ENCODE peak calls at places on chromosomes 4 and X, in seven cellular contexts. One of them, this sample, is unnamed.
A peak's percentile ranks its signal among the peaks of the same experiment; 100 is the strongest.

GRCh38 chrX:113743069-113743468 is 840.8 kb upstream of the HTR2C start:
- DNase-seq in fibroblast of pulmonary artery: no peak
- DNase-seq in fibroblast of the aortic adventitia: no peak
- DNase-seq in neuronal stem cell: no peak
- DNase-seq in mucosa of descending colon: no peak
- DNase-seq in MM.1S: peak; percentile 70
- DNase-seq in heart left ventricle: no peak
- DNase-seq in this sample: no peak

GRCh38 chrX:129719931-129720520 is 18.8 kb upstream of the XPNPEP2 start:
- DNase-seq in neuronal stem cell: no peak
- DNase-seq in mucosa of descending colon: no peak
- DNase-seq in fibroblast of pulmonary artery: peak; percentile 35
- DNase-seq in heart left ventricle: no peak
- DNase-seq in fibroblast of the aortic adventitia: no peak
- DNase-seq in MM.1S: no peak
- DNase-seq in this sample: no peak

GRCh38 chrX:74521961-74522833 is 92.2 kb downstream of the RLIM start:
- DNase-seq in neuronal stem cell: no peak
- DNase-seq in MM.1S: no peak
- DNase-seq in mucosa of descending colon: no peak
- DNase-seq in heart left ventricle: peak; percentile 36
- DNase-seq in fibroblast of the aortic adventitia: peak; percentile 89
- DNase-seq in fibroblast of pulmonary artery: peak; percentile 58
- DNase-seq in this sample: peak; percentile 73

GRCh38 chr4:85477538-85477937 is 2.6 kb downstream of the ARHGAP24 start:
- DNase-seq in fibroblast of the aortic adventitia: no peak
- DNase-seq in heart left ventricle: no peak
- DNase-seq in MM.1S: no peak
- DNase-seq in fibroblast of pulmonary artery: no peak
- DNase-seq in neuronal stem cell: no peak
- DNase-seq in mucosa of descending colon: no peak
- DNase-seq in this sample: no peak

GRCh38 chr4:185782523-185782922 is 29.5 kb downstream of the SORBS2 start:
- DNase-seq in fibroblast of the aortic adventitia: peak; percentile 44
- DNase-seq in MM.1S: no peak
- DNase-seq in neuronal stem cell: no peak
- DNase-seq in fibroblast of pulmonary artery: peak; percentile 50
- DNase-seq in heart left ventricle: no peak
- DNase-seq in mucosa of descending colon: no peak
- DNase-seq in this sample: no peak

GRCh38 chrX:147072747-147073146 is 258.2 kb upstream of the CXorf51A start:
- DNase-seq in mucosa of descending colon: no peak
- DNase-seq in heart left ventricle: no peak
- DNase-seq in neuronal stem cell: no peak
- DNase-seq in fibroblast of pulmonary artery: no peak
- DNase-seq in MM.1S: no peak
- DNase-seq in fibroblast of the aortic adventitia: no peak
- DNase-seq in this sample: no peak

GRCh38 chrX:9767375-9767774 is 1.7 kb upstream of the GPR143 start:
- DNase-seq in fibroblast of pulmonary artery: peak; percentile 26
- DNase-seq in neuronal stem cell: no peak
- DNase-seq in heart left ventricle: no peak
- DNase-seq in MM.1S: no peak
- DNase-seq in mucosa of descending colon: no peak
- DNase-seq in fibroblast of the aortic adventitia: no peak
- DNase-seq in this sample: no peak

GRCh38 chrX:27917713-27918500 is 63.3 kb downstream of the DCAF8L1 start:
- DNase-seq in mucosa of descending colon: no peak
- DNase-seq in fibroblast of the aortic adventitia: no peak
- DNase-seq in MM.1S: no peak
- DNase-seq in fibroblast of pulmonary artery: no peak
- DNase-seq in heart left ventricle: no peak
- DNase-seq in neuronal stem cell: no peak
- DNase-seq in this sample: no peak

GRCh38 chr4:101126044-101126443 is 221.3 kb downstream of the PPP3CA start:
- DNase-seq in heart left ventricle: no peak
- DNase-seq in fibroblast of pulmonary artery: no peak
- DNase-seq in neuronal stem cell: no peak
- DNase-seq in MM.1S: no peak
- DNase-seq in fibroblast of the aortic adventitia: peak; percentile 32
- DNase-seq in mucosa of descending colon: no peak
- DNase-seq in this sample: no peak

GRCh38 chr4:8830056-8830455 is 41.6 kb downstream of the HMX1 start:
- DNase-seq in neuronal stem cell: no peak
- DNase-seq in heart left ventricle: no peak
- DNase-seq in mucosa of descending colon: no peak
- DNase-seq in MM.1S: no peak
- DNase-seq in fibroblast of the aortic adventitia: no peak
- DNase-seq in fibroblast of pulmonary artery: no peak
- DNase-seq in this sample: no peak

GRCh38 chr4:3771932-3772495 is 5.8 kb downstream of the ADRA2C start:
- DNase-seq in fibroblast of the aortic adventitia: no peak
- DNase-seq in mucosa of descending colon: no peak
- DNase-seq in fibroblast of pulmonary artery: no peak
- DNase-seq in heart left ventricle: no peak
- DNase-seq in neuronal stem cell: no peak
- DNase-seq in MM.1S: no peak
- DNase-seq in this sample: no peak

GRCh38 chr4:71074452-71075299 is 81.2 kb downstream of the DCK start:
- DNase-seq in fibroblast of the aortic adventitia: peak; percentile 13
- DNase-seq in heart left ventricle: peak; percentile 52
- DNase-seq in MM.1S: no peak
- DNase-seq in neuronal stem cell: no peak
- DNase-seq in mucosa of descending colon: peak; percentile 40
- DNase-seq in fibroblast of pulmonary artery: no peak
- DNase-seq in this sample: no peak

GRCh38 chr4:148287111-148287510 is 155.1 kb downstream of the NR3C2 start:
- DNase-seq in MM.1S: no peak
- DNase-seq in fibroblast of pulmonary artery: no peak
- DNase-seq in mucosa of descending colon: no peak
- DNase-seq in neuronal stem cell: no peak
- DNase-seq in heart left ventricle: no peak
- DNase-seq in fibroblast of the aortic adventitia: no peak
- DNase-seq in this sample: no peak

GRCh38 chr4:154491341-154491679 is 289 bp downstream of the DCHS2 start:
- DNase-seq in heart left ventricle: no peak
- DNase-seq in neuronal stem cell: no peak
- DNase-seq in mucosa of descending colon: no peak
- DNase-seq in MM.1S: no peak
- DNase-seq in fibroblast of the aortic adventitia: peak; percentile 13
- DNase-seq in fibroblast of pulmonary artery: peak; percentile 9
- DNase-seq in this sample: no peak

GRCh38 chr4:161546902-161547301 is 616.9 kb downstream of the FSTL5 start:
- DNase-seq in fibroblast of pulmonary artery: no peak
- DNase-seq in MM.1S: no peak
- DNase-seq in mucosa of descending colon: no peak
- DNase-seq in neuronal stem cell: no peak
- DNase-seq in fibroblast of the aortic adventitia: no peak
- DNase-seq in heart left ventricle: no peak
- DNase-seq in this sample: peak; percentile 12

GRCh38 chrX:54482839-54483593 is 13.0 kb downstream of the FGD1 start:
- DNase-seq in neuronal stem cell: no peak
- DNase-seq in MM.1S: no peak
- DNase-seq in fibroblast of the aortic adventitia: no peak
- DNase-seq in fibroblast of pulmonary artery: no peak
- DNase-seq in mucosa of descending colon: peak; percentile 23
- DNase-seq in heart left ventricle: no peak
- DNase-seq in this sample: peak; percentile 50

GRCh38 chr4:7815562-7815961 is 124.1 kb downstream of the AFAP1 start:
- DNase-seq in fibroblast of the aortic adventitia: peak; percentile 69
- DNase-seq in neuronal stem cell: no peak
- DNase-seq in mucosa of descending colon: no peak
- DNase-seq in fibroblast of pulmonary artery: peak; percentile 82
- DNase-seq in heart left ventricle: no peak
- DNase-seq in MM.1S: no peak
- DNase-seq in this sample: no peak

GRCh38 chrX:63354484-63354883 is 3.4 kb upstream of the SPIN4 start:
- DNase-seq in heart left ventricle: no peak
- DNase-seq in fibroblast of pulmonary artery: no peak
- DNase-seq in MM.1S: no peak
- DNase-seq in fibroblast of the aortic adventitia: no peak
- DNase-seq in mucosa of descending colon: no peak
- DNase-seq in neuronal stem cell: no peak
- DNase-seq in this sample: no peak

GRCh38 chr4:84914686-84915395 is 51.6 kb downstream of the WDFY3 start:
- DNase-seq in neuronal stem cell: no peak
- DNase-seq in fibroblast of the aortic adventitia: peak; percentile 23
- DNase-seq in fibroblast of pulmonary artery: peak; percentile 86
- DNase-seq in heart left ventricle: no peak
- DNase-seq in MM.1S: no peak
- DNase-seq in mucosa of descending colon: no peak
- DNase-seq in this sample: no peak

GRCh38 chr4:173061160-173061559 is 107.5 kb upstream of the GALNT7 start:
- DNase-seq in mucosa of descending colon: no peak
- DNase-seq in neuronal stem cell: no peak
- DNase-seq in fibroblast of the aortic adventitia: no peak
- DNase-seq in fibroblast of pulmonary artery: no peak
- DNase-seq in MM.1S: no peak
- DNase-seq in heart left ventricle: no peak
- DNase-seq in this sample: no peak

GRCh38 chr4:124433044-124433443 is 279.5 kb downstream of the ANKRD50 start:
- DNase-seq in fibroblast of the aortic adventitia: no peak
- DNase-seq in mucosa of descending colon: no peak
- DNase-seq in MM.1S: no peak
- DNase-seq in neuronal stem cell: no peak
- DNase-seq in fibroblast of pulmonary artery: no peak
- DNase-seq in heart left ventricle: no peak
- DNase-seq in this sample: no peak

DNA sequence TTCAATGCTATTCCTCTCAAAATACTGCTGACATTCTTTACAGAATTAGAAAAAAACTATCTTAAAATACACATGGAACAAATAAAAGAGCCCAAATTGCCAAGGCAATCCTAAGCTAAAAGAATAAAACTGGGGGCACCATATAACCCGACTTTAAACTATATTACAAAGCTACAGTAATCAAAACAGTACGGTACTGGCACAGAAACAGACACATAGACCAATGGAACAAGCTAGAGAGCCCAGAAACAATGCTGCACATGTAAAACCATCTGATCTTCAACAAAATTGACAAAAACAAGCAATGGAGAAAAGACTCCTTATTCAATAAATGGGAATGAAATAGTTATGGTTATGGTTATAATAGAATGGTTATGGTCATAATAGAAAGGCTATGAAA is 482.6 kb downstream of the IDS start:
- DNase-seq in MM.1S: no peak
- DNase-seq in mucosa of descending colon: no peak
- DNase-seq in fibroblast of the aortic adventitia: no peak
- DNase-seq in heart left ventricle: no peak
- DNase-seq in fibroblast of pulmonary artery: no peak
- DNase-seq in neuronal stem cell: no peak
- DNase-seq in this sample: no peak
- H3K4me3 ChIP-seq in MM.1S: no peak overlapping the region
- H3K4me3 ChIP-seq in mucosa of descending colon: no peak overlapping the region
- H3K4me3 ChIP-seq in fibroblast of the aortic adventitia: no peak overlapping the region
- H3K4me3 ChIP-seq in heart left ventricle: no peak overlapping the region
- H3K4me3 ChIP-seq in fibroblast of pulmonary artery: no peak overlapping the region
- H3K4me3 ChIP-seq in neuronal stem cell: no peak overlapping the region
- H3K4me3 ChIP-seq in this sample: no peak overlapping the region

GRCh38 chr4:86686741-86687140 is 92.6 kb downstream of the PTPN13 start:
- DNase-seq in neuronal stem cell: no peak
- DNase-seq in heart left ventricle: no peak
- DNase-seq in fibroblast of pulmonary artery: no peak
- DNase-seq in fibroblast of the aortic adventitia: no peak
- DNase-seq in MM.1S: no peak
- DNase-seq in mucosa of descending colon: no peak
- DNase-seq in this sample: no peak
- H3K4me3 ChIP-seq in neuronal stem cell: no peak overlapping the region
- H3K4me3 ChIP-seq in heart left ventricle: no peak overlapping the region
- H3K4me3 ChIP-seq in fibroblast of pulmonary artery: no peak overlapping the region
- H3K4me3 ChIP-seq in fibroblast of the aortic adventitia: no peak overlapping the region
- H3K4me3 ChIP-seq in MM.1S: no peak overlapping the region
- H3K4me3 ChIP-seq in mucosa of descending colon: no peak overlapping the region
- H3K4me3 ChIP-seq in this sample: no peak overlapping the region

GRCh38 chr4:102344955-102345794 is at the start of gene SLC39A8:
- DNase-seq in fibroblast of pulmonary artery: peak; percentile 88
- DNase-seq in heart left ventricle: peak; percentile 81
- DNase-seq in MM.1S: peak; percentile 92
- DNase-seq in neuronal stem cell: peak; percentile 74
- DNase-seq in mucosa of descending colon: peak; percentile 92
- DNase-seq in fibroblast of the aortic adventitia: peak; percentile 73
- DNase-seq in this sample: peak; percentile 88

GRCh38 chr4:102343964-102344519 is 1.2 kb downstream of the SLC39A8 start:
- DNase-seq in fibroblast of pulmonary artery: no peak
- DNase-seq in heart left ventricle: no peak
- DNase-seq in neuronal stem cell: peak; percentile 37
- DNase-seq in MM.1S: peak; percentile 52
- DNase-seq in mucosa of descending colon: peak; percentile 70
- DNase-seq in fibroblast of the aortic adventitia: peak; percentile 35
- DNase-seq in this sample: no peak

GRCh38 chr4:102341201-102341600 is 4.1 kb downstream of the SLC39A8 start:
- DNase-seq in neuronal stem cell: no peak
- DNase-seq in MM.1S: no peak
- DNase-seq in fibroblast of the aortic adventitia: no peak
- DNase-seq in fibroblast of pulmonary artery: no peak
- DNase-seq in heart left ventricle: no peak
- DNase-seq in mucosa of descending colon: no peak
- DNase-seq in this sample: no peak

GRCh38 chr4:102344520-102344954 is 745 bp downstream of the SLC39A8 start:
- DNase-seq in fibroblast of pulmonary artery: peak; percentile 55
- DNase-seq in mucosa of descending colon: peak; percentile 64
- DNase-seq in MM.1S: peak; percentile 79
- DNase-seq in heart left ventricle: peak; percentile 57
- DNase-seq in fibroblast of the aortic adventitia: peak; percentile 16
- DNase-seq in neuronal stem cell: peak; percentile 58
- DNase-seq in this sample: peak; percentile 70

GRCh38 chr4:102342404-102343074 is 2.7 kb downstream of the SLC39A8 start:
- DNase-seq in heart left ventricle: no peak
- DNase-seq in fibroblast of the aortic adventitia: no peak
- DNase-seq in mucosa of descending colon: no peak
- DNase-seq in MM.1S: no peak
- DNase-seq in neuronal stem cell: no peak
- DNase-seq in fibroblast of pulmonary artery: no peak
- DNase-seq in this sample: no peak
- H3K4me3 ChIP-seq in heart left ventricle: no peak overlapping the region
- H3K4me3 ChIP-seq in fibroblast of the aortic adventitia: no peak overlapping the region
- H3K4me3 ChIP-seq in mucosa of descending colon: no peak overlapping the region
- H3K4me3 ChIP-seq in MM.1S: peak overlapping the region; percentile 78
- H3K4me3 ChIP-seq in neuronal stem cell: no peak overlapping the region
- H3K4me3 ChIP-seq in fibroblast of pulmonary artery: no peak overlapping the region
- H3K4me3 ChIP-seq in this sample: no peak overlapping the region

GRCh38 chr4:122681568-122681967 is 50.9 kb upstream of the BBS12 start:
- DNase-seq in fibroblast of pulmonary artery: no peak
- DNase-seq in fibroblast of the aortic adventitia: no peak
- DNase-seq in mucosa of descending colon: no peak
- DNase-seq in neuronal stem cell: no peak
- DNase-seq in MM.1S: no peak
- DNase-seq in heart left ventricle: no peak
- DNase-seq in this sample: no peak

GRCh38 chr4:122687450-122688121 is 44.9 kb upstream of the BBS12 start:
- DNase-seq in fibroblast of the aortic adventitia: peak; percentile 69
- DNase-seq in heart left ventricle: no peak
- DNase-seq in MM.1S: peak; percentile 43
- DNase-seq in mucosa of descending colon: no peak
- DNase-seq in neuronal stem cell: no peak
- DNase-seq in fibroblast of pulmonary artery: no peak
- DNase-seq in this sample: no peak

GRCh38 chr4:122689972-122690371 is 42.5 kb upstream of the BBS12 start:
- DNase-seq in fibroblast of the aortic adventitia: no peak
- DNase-seq in fibroblast of pulmonary artery: no peak
- DNase-seq in mucosa of descending colon: no peak
- DNase-seq in MM.1S: peak; percentile 89
- DNase-seq in neuronal stem cell: no peak
- DNase-seq in heart left ventricle: no peak
- DNase-seq in this sample: no peak

GRCh38 chr4:122688529-122688928 is 44.0 kb upstream of the BBS12 start:
- DNase-seq in neuronal stem cell: no peak
- DNase-seq in fibroblast of the aortic adventitia: peak; percentile 43
- DNase-seq in heart left ventricle: no peak
- DNase-seq in MM.1S: no peak
- DNase-seq in fibroblast of pulmonary artery: no peak
- DNase-seq in mucosa of descending colon: no peak
- DNase-seq in this sample: no peak

GRCh38 chr4:122686709-122687108 is 45.8 kb upstream of the BBS12 start:
- DNase-seq in mucosa of descending colon: no peak
- DNase-seq in fibroblast of the aortic adventitia: no peak
- DNase-seq in neuronal stem cell: no peak
- DNase-seq in heart left ventricle: no peak
- DNase-seq in fibroblast of pulmonary artery: no peak
- DNase-seq in MM.1S: no peak
- DNase-seq in this sample: no peak
- H3K4me3 ChIP-seq in mucosa of descending colon: no peak overlapping the region
- H3K4me3 ChIP-seq in fibroblast of the aortic adventitia: no peak overlapping the region
- H3K4me3 ChIP-seq in neuronal stem cell: no peak overlapping the region
- H3K4me3 ChIP-seq in heart left ventricle: no peak overlapping the region
- H3K4me3 ChIP-seq in fibroblast of pulmonary artery: no peak overlapping the region
- H3K4me3 ChIP-seq in MM.1S: no peak overlapping the region
- H3K4me3 ChIP-seq in this sample: no peak overlapping the region

This sample was measured in right cardiac atrium.